ENCODE peak calls at places on chromosomes 6 and 20, in nine cellular contexts. Y, D, Q, J, B, P, V, K and G are unnamed samples.

GRCh38 chr20:23763345-23763744 is 12.6 kb upstream of the CST1 start:
- DNase-seq in Y (no peak), D (no peak), Q (no peak), J (no peak), B (no peak), P (no peak), V (no peak), K (no peak), G (no peak)

GRCh38 chr6:116518621-116519020 is 7.2 kb downstream of the CALHM5 start:
- DNase-seq in Y (no peak), D (no peak), Q (no peak), J (no peak), B (no peak), P (no peak), V (no peak), K (no peak), G (no peak)

GRCh38 chr6:36063318-36063717 is 35.7 kb downstream of the MAPK14 start:
- DNase-seq in Y (no peak), D (no peak), Q (no peak), J (no peak), B (no peak), P (no peak), V (no peak), K (no peak), G (no peak)

GRCh38 chr20:36957875-36958667 is 6.6 kb upstream of the SAMHD1 start:
- DNase-seq in Y (no peak), D (no peak), Q (no peak), J (no peak), B (no peak), P (no peak), V (no peak), K (no peak), G (no peak)

GRCh38 chr6:41705996-41706835 is 29.2 kb downstream of the TFEB start:
- DNase-seq in Y (peak), D (peak), Q (peak), J (peak), B (peak), P (no peak), V (peak), K (peak), G (peak)

GRCh38 chr6:93684339-93684738 is 265.0 kb upstream of the EPHA7 start:
- DNase-seq in Y (no peak), D (no peak), Q (no peak), J (no peak), B (no peak), P (no peak), V (no peak), K (peak), G (no peak)

GRCh38 chr6:54099201-54099600 is 12.0 kb upstream of the MLIP start:
- DNase-seq in Y (no peak), D (no peak), Q (no peak), J (no peak), B (no peak), P (no peak), V (no peak), K (no peak), G (no peak)

GRCh38 chr6:95280690-95281273 is 296.6 kb upstream of the MANEA start:
- DNase-seq in Y (peak), D (no peak), Q (no peak), J (no peak), B (peak), P (no peak), V (no peak), K (no peak), G (no peak)

GRCh38 chr20:50680106-50680960 is 11.0 kb downstream of the RIPOR3 start:
- DNase-seq in Y (peak), D (no peak), Q (no peak), J (peak), B (peak), P (no peak), V (no peak), K (no peak), G (no peak)

GRCh38 chr6:33895988-33896387 is 92.2 kb upstream of the MLN start:
- DNase-seq in Y (no peak), D (no peak), Q (no peak), J (no peak), B (no peak), P (no peak), V (no peak), K (no peak), G (no peak)

GRCh38 chr20:51437182-51437923 is 105.2 kb downstream of the NFATC2 start:
- DNase-seq in Y (no peak), D (no peak), Q (no peak), J (no peak), B (no peak), P (no peak), V (no peak), K (no peak), G (no peak)

GRCh38 chr6:52576392-52577021 is 353 bp downstream of the TRAM2 start:
- DNase-seq in Y (peak), D (peak), Q (peak), J (peak), B (peak), P (peak), V (no peak), K (peak), G (peak)

GRCh38 chr20:5722927-5723326 is 27.3 kb upstream of the SHLD1 start:
- DNase-seq in Y (no peak), D (no peak), Q (no peak), J (no peak), B (no peak), P (no peak), V (no peak), K (no peak), G (no peak)

GRCh38 chr6:157449610-157450009 is 68.6 kb downstream of the ZDHHC14 start:
- DNase-seq in Y (no peak), D (no peak), Q (no peak), J (no peak), B (no peak), P (no peak), V (no peak), K (no peak), G (no peak)

GRCh38 chr6:84035484-84035883 is 1.9 kb downstream of the MRAP2 start:
- DNase-seq in Y (no peak), D (no peak), Q (no peak), J (no peak), B (no peak), P (no peak), V (no peak), K (no peak), G (no peak)

GRCh38 chr20:13017235-13017634 is 8.5 kb downstream of the SPTLC3 start:
- DNase-seq in Y (peak), D (no peak), Q (no peak), J (peak), B (peak), P (no peak), V (no peak), K (no peak), G (no peak)